ENCODE peak calls at places on chromosome X, in four cellular contexts. E is cardiac fibroblast, R is NCI-H2081, O is HTR-8/SVneo. V is an unnamed sample.

GRCh38 chrX:31392541-31392940 is 320.7 kb upstream of the FTHL17 start:
- DNase-seq in E (no peak), R (no peak), O (no peak), V (no peak)

GRCh38 chrX:44872319-44872816 is 620 bp upstream of the KDM6A start:
- DNase-seq in E (peak; percentile 18), R (peak; percentile 37), O (no peak), V (peak; percentile 74)

GRCh38 chrX:38151426-38151825 is 69.2 kb downstream of the SRPX start:
- DNase-seq in E (no peak), R (no peak), O (no peak), V (no peak)

GRCh38 chrX:44010626-44011025 is 37.4 kb upstream of the NDP start:
- DNase-seq in E (no peak), R (no peak), O (no peak), V (no peak)

GRCh38 chrX:97705936-97706335 is 822.2 kb downstream of the RPA4 start:
- DNase-seq in E (no peak), R (no peak), O (no peak), V (no peak)

GRCh38 chrX:50779694-50780093 is 34.3 kb downstream of the SHROOM4 start:
- DNase-seq in E (peak; percentile 50), R (no peak), O (no peak), V (no peak)

GRCh38 chrX:12174358-12174757 is 36.1 kb downstream of the FRMPD4 start:
- DNase-seq in E (no peak), R (no peak), O (no peak), V (no peak)

GRCh38 chrX:19839770-19840254 is 47.6 kb downstream of the SH3KBP1 start:
- DNase-seq in E (no peak), R (no peak), O (no peak), V (no peak)

GRCh38 chrX:17860811-17861495 is at the start of gene RAI2:
- DNase-seq in E (no peak), R (peak; percentile 19), O (no peak), V (peak; percentile 89)

GRCh38 chrX:72031634-72032033 is 100.1 kb downstream of the RTL5 start:
- DNase-seq in E (no peak), R (no peak), O (no peak), V (no peak)

GRCh38 chrX:120260369-120260768 is 9.8 kb downstream of the ZBTB33 start:
- DNase-seq in E (no peak), R (peak; percentile 52), O (no peak), V (no peak)